ENCODE peak calls at places on chromosomes 7 and 10, in four cellular contexts. Q, C, J and Z are unnamed samples.

GRCh38 chr10:51074238-51075028 is at the start of gene PRKG1:
- DNase-seq in C (peak; percentile 75), J (peak; percentile 8), Q (peak; percentile 45), Z (no peak)

GRCh38 chr10:97875391-97875790 is 25.7 kb downstream of the GOLGA7B start:
- DNase-seq in J (no peak), Q (no peak), C (no peak), Z (no peak)

GRCh38 chr10:93142534-93142933 is 68.8 kb downstream of the CYP26A1 start:
- DNase-seq in J (no peak), C (no peak), Q (no peak), Z (no peak)

GRCh38 chr7:146002431-146003078 is 114.0 kb upstream of the CNTNAP2 start:
- DNase-seq in C (no peak), Q (no peak), J (no peak), Z (no peak)

GRCh38 chr10:73253226-73253557 is 748 bp upstream of the MRPS16 start:
- DNase-seq in Q (no peak), J (no peak), C (no peak), Z (no peak)

GRCh38 chr10:9096288-9096687 is 1041.8 kb downstream of the GATA3 start:
- DNase-seq in Q (no peak), C (no peak), J (no peak), Z (no peak)

GRCh38 chr10:125262414-125262813 is 102.1 kb upstream of the CTBP2 start:
- DNase-seq in C (no peak), J (no peak), Q (no peak), Z (no peak)

GRCh38 chr7:36266683-36267082 is 113.6 kb downstream of the EEPD1 start:
- DNase-seq in J (no peak), C (no peak), Q (no peak), Z (no peak)

GRCh38 chr10:68957284-68957615 is 1.3 kb downstream of the DDX21 start:
- DNase-seq in Q (no peak), J (no peak), C (no peak), Z (no peak)

GRCh38 chr10:30939643-30940042 is 92.0 kb downstream of the ZNF438 start:
- DNase-seq in C (no peak), J (no peak), Q (no peak), Z (no peak)

GRCh38 chr10:102408728-102409603 is 9.6 kb downstream of the PSD start:
- DNase-seq in C (peak; percentile 54), Q (no peak), J (no peak), Z (peak; percentile 11)

GRCh38 chr7:88396948-88397322 is 90.2 kb upstream of the STEAP4 start:
- DNase-seq in J (no peak), Q (no peak), C (no peak), Z (no peak)

GRCh38 chr7:754531-755420 is 27.7 kb upstream of the PRKAR1B start:
- DNase-seq in C (no peak), J (no peak), Q (no peak), Z (no peak)

GRCh38 chr10:68831961-68832455 is 4.7 kb downstream of the STOX1 start:
- DNase-seq in C (no peak), Q (no peak), J (no peak), Z (no peak)